ENCODE peak calls at places on chromosomes 6 and 20, in five cellular contexts. One of them, this sample, is unnamed.

GRCh38 chr20:48826883-48827771 is 672 bp downstream of the PREX1 start:
- ATAC-seq in upper lobe of left lung: peak
- ATAC-seq in GM12878: peak
- ATAC-seq in GM23338: peak
- ATAC-seq in HCT116: peak
- ATAC-seq in this sample: no peak

GRCh38 chr6:13614926-13615801 is at the start of gene NOL7:
- ATAC-seq in HCT116: peak
- ATAC-seq in GM23338: peak
- ATAC-seq in upper lobe of left lung: peak
- ATAC-seq in GM12878: peak
- ATAC-seq in this sample: peak

GRCh38 chr6:215335-216034 is 76.8 kb upstream of the DUSP22 start:
- ATAC-seq in upper lobe of left lung: peak
- ATAC-seq in GM12878: peak
- ATAC-seq in GM23338: no peak
- ATAC-seq in HCT116: no peak
- ATAC-seq in this sample: no peak

GRCh38 chr6:167577891-167578361 is 248.8 kb upstream of the AFDN start:
- ATAC-seq in upper lobe of left lung: no peak
- ATAC-seq in HCT116: no peak
- ATAC-seq in GM12878: no peak
- ATAC-seq in GM23338: no peak
- ATAC-seq in this sample: no peak

GRCh38 chr6:83313880-83314279 is 117.0 kb downstream of the ME1 start:
- ATAC-seq in HCT116: no peak
- ATAC-seq in GM23338: no peak
- ATAC-seq in GM12878: no peak
- ATAC-seq in upper lobe of left lung: no peak
- ATAC-seq in this sample: no peak

GRCh38 chr20:47137231-47137865 is 219.2 kb downstream of the ZMYND8 start:
- ATAC-seq in GM23338: no peak
- ATAC-seq in GM12878: no peak
- ATAC-seq in upper lobe of left lung: no peak
- ATAC-seq in HCT116: no peak
- ATAC-seq in this sample: no peak

GRCh38 chr6:158057213-158057987 is 75.7 kb downstream of the SYNJ2 start:
- ATAC-seq in GM12878: peak
- ATAC-seq in HCT116: peak
- ATAC-seq in GM23338: no peak
- ATAC-seq in upper lobe of left lung: no peak
- ATAC-seq in this sample: peak

GRCh38 chr6:53518862-53519261 is 26.0 kb downstream of the GCLC start:
- ATAC-seq in GM12878: no peak
- ATAC-seq in upper lobe of left lung: no peak
- ATAC-seq in HCT116: no peak
- ATAC-seq in GM23338: no peak
- ATAC-seq in this sample: no peak

GRCh38 chr6:11947063-11947462 is 65.0 kb upstream of the HIVEP1 start:
- ATAC-seq in GM23338: peak
- ATAC-seq in GM12878: peak
- ATAC-seq in upper lobe of left lung: no peak
- ATAC-seq in HCT116: peak
- ATAC-seq in this sample: no peak

GRCh38 chr6:145866449-145867401 is 52.1 kb upstream of the FBXO30 start:
- ATAC-seq in upper lobe of left lung: no peak
- ATAC-seq in GM23338: no peak
- ATAC-seq in GM12878: peak
- ATAC-seq in HCT116: no peak
- ATAC-seq in this sample: no peak

GRCh38 chr20:6769953-6770831 is 2.7 kb downstream of the BMP2 start:
- ATAC-seq in GM12878: peak
- ATAC-seq in HCT116: no peak
- ATAC-seq in upper lobe of left lung: peak
- ATAC-seq in GM23338: peak
- ATAC-seq in this sample: no peak

GRCh38 chr6:15513801-15514711 is 148.8 kb downstream of the DTNBP1 start:
- ATAC-seq in GM12878: no peak
- ATAC-seq in GM23338: no peak
- ATAC-seq in upper lobe of left lung: no peak
- ATAC-seq in HCT116: no peak
- ATAC-seq in this sample: no peak

GRCh38 chr6:145372671-145373123 is 362.6 kb downstream of the EPM2A start:
- ATAC-seq in HCT116: no peak
- ATAC-seq in GM23338: peak
- ATAC-seq in GM12878: peak
- ATAC-seq in upper lobe of left lung: no peak
- ATAC-seq in this sample: no peak

GRCh38 chr20:36110936-36111445 is 43.5 kb upstream of the EPB41L1 start:
- ATAC-seq in GM23338: no peak
- ATAC-seq in upper lobe of left lung: no peak
- ATAC-seq in GM12878: no peak
- ATAC-seq in HCT116: no peak
- ATAC-seq in this sample: no peak

GRCh38 chr20:36271639-36272546 is 34.2 kb upstream of the DLGAP4 start:
- ATAC-seq in GM12878: no peak
- ATAC-seq in GM23338: no peak
- ATAC-seq in upper lobe of left lung: no peak
- ATAC-seq in HCT116: no peak
- ATAC-seq in this sample: no peak

GRCh38 chr6:51480040-51480439 is 607.4 kb downstream of the PKHD1 start:
- ATAC-seq in upper lobe of left lung: no peak
- ATAC-seq in GM23338: no peak
- ATAC-seq in HCT116: no peak
- ATAC-seq in GM12878: no peak
- ATAC-seq in this sample: no peak

GRCh38 chr20:35652641-35653429 is 11.9 kb downstream of the CPNE1 start:
- ATAC-seq in GM23338: peak
- ATAC-seq in upper lobe of left lung: no peak
- ATAC-seq in HCT116: no peak
- ATAC-seq in GM12878: peak
- ATAC-seq in this sample: no peak

GRCh38 chr6:43926644-43927524 is 156.9 kb downstream of the VEGFA start:
- ATAC-seq in HCT116: peak
- ATAC-seq in GM12878: no peak
- ATAC-seq in GM23338: peak
- ATAC-seq in upper lobe of left lung: peak
- ATAC-seq in this sample: peak

GRCh38 chr6:22497299-22497698 is 72.1 kb upstream of the HDGFL1 start:
- ATAC-seq in GM12878: no peak
- ATAC-seq in upper lobe of left lung: no peak
- ATAC-seq in GM23338: no peak
- ATAC-seq in HCT116: no peak
- ATAC-seq in this sample: no peak

GRCh38 chr20:35297153-35297552 is 4.9 kb upstream of the FAM83C start:
- ATAC-seq in upper lobe of left lung: no peak
- ATAC-seq in HCT116: peak
- ATAC-seq in GM12878: peak
- ATAC-seq in GM23338: peak
- ATAC-seq in this sample: no peak

GRCh38 chr20:54468082-54468481 is 7.3 kb upstream of the DOK5 start:
- ATAC-seq in GM12878: no peak
- ATAC-seq in GM23338: no peak
- ATAC-seq in HCT116: no peak
- ATAC-seq in upper lobe of left lung: no peak
- ATAC-seq in this sample: no peak

GRCh38 chr20:3276400-3277015 is 37.5 kb upstream of the SLC4A11 start:
- ATAC-seq in GM23338: peak
- ATAC-seq in GM12878: peak
- ATAC-seq in upper lobe of left lung: no peak
- ATAC-seq in HCT116: peak
- ATAC-seq in this sample: no peak

GRCh38 chr6:161001421-161001820 is 9.9 kb downstream of the MAP3K4 start:
- ATAC-seq in upper lobe of left lung: no peak
- ATAC-seq in GM23338: no peak
- ATAC-seq in GM12878: no peak
- ATAC-seq in HCT116: no peak
- ATAC-seq in this sample: no peak

GRCh38 chr6:137493218-137494038 is 766 bp downstream of the OLIG3 start:
- ATAC-seq in GM12878: no peak
- ATAC-seq in GM23338: peak
- ATAC-seq in upper lobe of left lung: no peak
- ATAC-seq in HCT116: no peak
- ATAC-seq in this sample: no peak

GRCh38 chr6:105781905-105782304 is 304.2 kb upstream of the PRDM1 start:
- ATAC-seq in HCT116: no peak
- ATAC-seq in upper lobe of left lung: no peak
- ATAC-seq in GM23338: no peak
- ATAC-seq in GM12878: no peak
- ATAC-seq in this sample: no peak

GRCh38 chr6:15096894-15097837 is 148.7 kb upstream of the JARID2 start:
- ATAC-seq in HCT116: no peak
- ATAC-seq in upper lobe of left lung: no peak
- ATAC-seq in GM23338: no peak
- ATAC-seq in GM12878: no peak
- ATAC-seq in this sample: no peak

GRCh38 chr20:6533321-6533720 is 234.2 kb upstream of the BMP2 start:
- ATAC-seq in GM12878: no peak
- ATAC-seq in GM23338: no peak
- ATAC-seq in HCT116: no peak
- ATAC-seq in upper lobe of left lung: no peak
- ATAC-seq in this sample: no peak

GRCh38 chr6:144879436-144879835 is 594.3 kb downstream of the UTRN start:
- ATAC-seq in HCT116: no peak
- ATAC-seq in GM23338: no peak
- ATAC-seq in upper lobe of left lung: no peak
- ATAC-seq in GM12878: no peak
- ATAC-seq in this sample: no peak

GRCh38 chr6:73323323-73323722 is 30.8 kb downstream of the DPPA5 start:
- ATAC-seq in GM12878: no peak
- ATAC-seq in HCT116: no peak
- ATAC-seq in upper lobe of left lung: no peak
- ATAC-seq in GM23338: peak
- ATAC-seq in this sample: no peak

GRCh38 chr20:7691647-7692046 is 248.6 kb downstream of the HAO1 start:
- ATAC-seq in HCT116: no peak
- ATAC-seq in upper lobe of left lung: no peak
- ATAC-seq in GM23338: no peak
- ATAC-seq in GM12878: no peak
- ATAC-seq in this sample: no peak

GRCh38 chr6:150256618-150257272 is 112.1 kb upstream of the IYD start:
- ATAC-seq in GM12878: peak
- ATAC-seq in GM23338: no peak
- ATAC-seq in HCT116: no peak
- ATAC-seq in upper lobe of left lung: no peak
- ATAC-seq in this sample: no peak

GRCh38 chr6:82506526-82506925 is 142.9 kb downstream of the TPBG start:
- ATAC-seq in GM12878: peak
- ATAC-seq in HCT116: no peak
- ATAC-seq in GM23338: peak
- ATAC-seq in upper lobe of left lung: no peak
- ATAC-seq in this sample: no peak

GRCh38 chr20:35292504-35293285 is 470 bp upstream of the FAM83C start:
- ATAC-seq in GM12878: no peak
- ATAC-seq in HCT116: no peak
- ATAC-seq in upper lobe of left lung: no peak
- ATAC-seq in GM23338: peak
- ATAC-seq in this sample: no peak

GRCh38 chr20:41005361-41005729 is 23.3 kb upstream of the TOP1 start:
- ATAC-seq in upper lobe of left lung: peak
- ATAC-seq in GM12878: no peak
- ATAC-seq in GM23338: no peak
- ATAC-seq in HCT116: no peak
- ATAC-seq in this sample: peak

GRCh38 chr20:63417213-63418120 is 55.0 kb downstream of the KCNQ2 start:
- ATAC-seq in HCT116: no peak
- ATAC-seq in upper lobe of left lung: no peak
- ATAC-seq in GM12878: no peak
- ATAC-seq in GM23338: peak
- ATAC-seq in this sample: no peak

GRCh38 chr6:157430834-157431233 is 49.8 kb downstream of the ZDHHC14 start:
- ATAC-seq in GM12878: peak
- ATAC-seq in upper lobe of left lung: no peak
- ATAC-seq in HCT116: no peak
- ATAC-seq in GM23338: no peak
- ATAC-seq in this sample: no peak

GRCh38 chr20:1721687-1722512 is 64.3 kb upstream of the SIRPG start:
- ATAC-seq in GM23338: peak
- ATAC-seq in HCT116: peak
- ATAC-seq in GM12878: peak
- ATAC-seq in upper lobe of left lung: no peak
- ATAC-seq in this sample: no peak

GRCh38 chr6:46279874-46280273 is 109.1 kb upstream of the ENPP5 start:
- ATAC-seq in upper lobe of left lung: no peak
- ATAC-seq in HCT116: no peak
- ATAC-seq in GM23338: no peak
- ATAC-seq in GM12878: no peak
- ATAC-seq in this sample: no peak
- H3K27ac ChIP-seq in upper lobe of left lung: no peak
- H3K27ac ChIP-seq in HCT116: no peak
- H3K27ac ChIP-seq in GM23338: no peak
- H3K27ac ChIP-seq in GM12878: no peak
- H3K27ac ChIP-seq in this sample: no peak

GRCh38 chr20:23244207-23244915 is 106.2 kb upstream of the NXT1 start:
- ATAC-seq in upper lobe of left lung: no peak
- ATAC-seq in HCT116: no peak
- ATAC-seq in GM23338: no peak
- ATAC-seq in GM12878: no peak
- ATAC-seq in this sample: peak
- H3K4me3 ChIP-seq in upper lobe of left lung: no peak
- H3K4me3 ChIP-seq in HCT116: no peak
- H3K4me3 ChIP-seq in GM23338: no peak
- H3K4me3 ChIP-seq in GM12878: no peak
- H3K4me3 ChIP-seq in this sample: no peak

DNA sequence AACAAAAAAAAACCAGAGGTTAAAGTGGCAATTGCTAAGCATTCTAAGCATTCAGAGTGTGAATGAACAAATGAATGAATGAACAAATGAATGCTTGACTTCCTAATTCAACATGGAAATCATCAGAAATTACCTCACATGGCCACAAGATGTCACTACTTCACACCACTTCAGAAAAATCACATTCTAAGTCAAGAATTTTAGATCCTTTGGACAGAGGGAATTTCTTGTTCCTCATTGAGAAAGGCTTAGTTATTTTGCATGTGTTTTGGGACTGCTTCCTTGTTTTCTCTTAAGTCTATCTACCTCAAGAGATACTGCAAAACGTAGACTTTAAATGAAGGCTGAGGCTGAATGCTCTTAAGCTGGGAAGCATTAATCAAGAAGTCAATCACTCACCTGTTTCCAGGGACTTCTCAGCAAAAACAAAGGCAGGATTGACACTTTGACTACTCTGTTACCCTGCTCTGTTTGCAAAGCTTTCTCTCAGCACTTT is 120.2 kb downstream of the MBOAT1 start:
- ATAC-seq in GM12878: peak
- ATAC-seq in HCT116: peak
- ATAC-seq in upper lobe of left lung: no peak
- ATAC-seq in GM23338: peak
- ATAC-seq in this sample: no peak
- TF ChIP-seq POLR2AphosphoS5 in GM12878: no peak
- TF ChIP-seq POLR2AphosphoS5 in HCT116: no peak
- TF ChIP-seq POLR2AphosphoS5 in upper lobe of left lung: no peak
- TF ChIP-seq POLR2AphosphoS5 in GM23338: no peak
- TF ChIP-seq POLR2AphosphoS5 in this sample: no peak

DNA sequence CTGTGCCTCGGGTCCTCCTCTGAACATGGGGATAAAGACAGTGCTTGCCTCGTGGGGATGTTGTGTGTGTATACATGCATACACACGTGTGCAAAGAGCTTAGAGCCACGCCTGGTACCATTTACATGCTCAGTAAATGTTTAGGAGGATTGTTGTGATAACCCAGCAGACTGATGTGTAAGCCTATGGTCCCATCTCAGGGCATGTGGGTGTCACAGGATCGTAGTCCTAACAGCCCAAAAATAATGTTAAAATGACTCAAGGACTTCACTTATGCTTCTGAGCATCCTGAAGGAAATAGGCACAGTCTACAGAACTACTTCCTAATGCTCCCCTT is 12.4 kb upstream of the BPI start:
- ATAC-seq in upper lobe of left lung: no peak
- ATAC-seq in HCT116: no peak
- ATAC-seq in GM23338: no peak
- ATAC-seq in GM12878: no peak
- ATAC-seq in this sample: no peak
- H3K27ac ChIP-seq in upper lobe of left lung: no peak
- H3K27ac ChIP-seq in HCT116: no peak
- H3K27ac ChIP-seq in GM23338: no peak
- H3K27ac ChIP-seq in GM12878: no peak
- H3K27ac ChIP-seq in this sample: no peak